ENCODE peak calls at places on chromosome 16, in seven cellular contexts. N, B, V, G, F, D and P are unnamed samples.

GRCh38 chr16:86531193-86531550 is 20.8 kb downstream of the FOXF1 start:
- DNase-seq in N (no peak), G (no peak), D (no peak), B (no peak), F (no peak), V (no peak), P (no peak)

GRCh38 chr16:19524356-19524865 is 669 bp downstream of the CCP110 start:
- DNase-seq in G (no peak), D (no peak), B (no peak), V (peak; percentile 32), N (no peak), F (peak; percentile 3), P (no peak)

GRCh38 chr16:165218-165538 is 600 bp upstream of the HBM start:
- DNase-seq in G (peak; percentile 44), B (no peak), N (no peak), V (no peak), F (no peak), D (peak; percentile 57), P (no peak)

GRCh38 chr16:87551487-87551886 is 50.8 kb upstream of the JPH3 start:
- DNase-seq in G (no peak), B (no peak), F (no peak), N (no peak), D (no peak), V (peak; percentile 28), P (no peak)

GRCh38 chr16:53219795-53220194 is 165.0 kb downstream of the CHD9 start:
- DNase-seq in G (no peak), D (no peak), N (peak; percentile 4), V (peak; percentile 45), F (no peak), B (no peak), P (peak; percentile 69)

GRCh38 chr16:9499921-9500593 is 408.6 kb downstream of the HAPSTR1 start:
- DNase-seq in V (no peak), G (peak; percentile 42), F (peak; percentile 41), N (no peak), B (no peak), D (peak; percentile 52), P (no peak)

GRCh38 chr16:54152362-54153239 is 134.0 kb downstream of the IRX3 start:
- DNase-seq in F (no peak), B (no peak), V (no peak), G (peak; percentile 87), D (no peak), N (peak; percentile 97), P (no peak)

GRCh38 chr16:86854058-86854621 is 275.8 kb downstream of the FOXL1 start:
- DNase-seq in F (no peak), B (no peak), D (no peak), V (no peak), N (no peak), G (no peak), P (peak; percentile 57)

GRCh38 chr16:1613240-1613639 is 1.1 kb downstream of the CRAMP1 start:
- DNase-seq in N (peak; percentile 64), B (no peak), V (peak; percentile 26), D (no peak), G (peak; percentile 22), F (no peak), P (no peak)

GRCh38 chr16:85441189-85441889 is 171.8 kb upstream of the GSE1 start:
- DNase-seq in F (no peak), N (peak; percentile 17), V (no peak), G (peak; percentile 51), D (no peak), B (no peak), P (no peak)

GRCh38 chr16:66375451-66375850 is 9.0 kb downstream of the CDH5 start:
- DNase-seq in D (no peak), F (no peak), N (peak; percentile 50), G (no peak), V (no peak), B (no peak), P (no peak)

GRCh38 chr16:31134625-31135534 is 647 bp downstream of the PRSS8 start:
- DNase-seq in G (peak; percentile 93), N (peak; percentile 69), D (peak; percentile 80), B (no peak), V (peak; percentile 18), F (no peak), P (no peak)

GRCh38 chr16:1530883-1531637 is 2.4 kb upstream of the TMEM204 start:
- DNase-seq in N (peak; percentile 68), B (no peak), D (no peak), F (no peak), V (peak; percentile 90), G (no peak), P (peak; percentile 43)

GRCh38 chr16:23145608-23146007 is 3.6 kb downstream of the USP31 start:
- DNase-seq in D (no peak), G (peak; percentile 65), N (peak; percentile 47), F (no peak), V (peak; percentile 78), B (no peak), P (peak; percentile 82)

GRCh38 chr16:17696696-17697095 is 225.9 kb upstream of the XYLT1 start:
- DNase-seq in F (peak; percentile 9), N (peak; percentile 89), V (no peak), D (no peak), G (peak; percentile 2), B (no peak), P (no peak)

GRCh38 chr16:85861095-85861825 is 37.7 kb upstream of the IRF8 start:
- DNase-seq in N (peak; percentile 69), G (no peak), B (no peak), F (no peak), D (no peak), V (no peak), P (no peak)

GRCh38 chr16:53098526-53099317 is 43.9 kb downstream of the CHD9 start:
- DNase-seq in B (no peak), N (peak; percentile 66), D (peak; percentile 67), F (peak; percentile 44), V (peak; percentile 96), G (peak; percentile 75), P (peak; percentile 96)

GRCh38 chr16:23137818-23138217 is 11.4 kb downstream of the USP31 start:
- DNase-seq in B (no peak), V (no peak), D (no peak), F (no peak), N (no peak), G (no peak), P (no peak)

GRCh38 chr16:31355701-31356100 is 725 bp downstream of the ITGAX start:
- DNase-seq in D (no peak), F (no peak), B (no peak), V (no peak), G (no peak), N (no peak), P (no peak)

GRCh38 chr16:69626256-69626655 is 60.5 kb downstream of the NFAT5 start:
- DNase-seq in B (no peak), G (no peak), D (no peak), N (peak; percentile 52), F (no peak), V (peak; percentile 48), P (peak; percentile 50)

GRCh38 chr16:69417537-69418199 is 6.8 kb upstream of the CYB5B start:
- DNase-seq in V (peak; percentile 96), B (no peak), F (no peak), N (no peak), G (peak; percentile 97), D (peak; percentile 79), P (no peak)

GRCh38 chr16:70520612-70521297 is 2.6 kb downstream of the COG4 start:
- DNase-seq in G (no peak), B (no peak), D (no peak), V (peak; percentile 68), F (no peak), N (no peak), P (peak; percentile 74)

GRCh38 chr16:89357055-89357454 is 133.3 kb downstream of the ANKRD11 start:
- DNase-seq in V (no peak), G (peak; percentile 83), D (peak; percentile 66), F (no peak), N (no peak), B (no peak), P (no peak)

GRCh38 chr16:87926246-87927194 is 9.8 kb downstream of the CA5A start:
- DNase-seq in B (no peak), F (no peak), N (peak; percentile 9), V (no peak), D (no peak), G (no peak), P (no peak)

GRCh38 chr16:17404903-17405691 is 65.7 kb downstream of the XYLT1 start:
- DNase-seq in N (no peak), F (no peak), G (no peak), D (no peak), B (no peak), V (no peak), P (peak; percentile 49)

GRCh38 chr16:87864331-87864989 is 4.8 kb downstream of the SLC7A5 start:
- DNase-seq in N (no peak), D (no peak), G (no peak), F (no peak), V (no peak), B (no peak), P (peak; percentile 55)

GRCh38 chr16:85688586-85689284 is at the start of gene GINS2:
- DNase-seq in N (peak; percentile 91), F (peak; percentile 83), D (peak; percentile 97), V (peak; percentile 90), G (peak; percentile 96), B (peak; percentile 60), P (peak; percentile 84)

GRCh38 chr16:1079786-1080525 is 7.4 kb downstream of the SSTR5 start:
- DNase-seq in N (no peak), D (no peak), V (no peak), G (no peak), B (no peak), F (no peak), P (no peak)

GRCh38 chr16:27816561-27816960 is 247.0 kb downstream of the GSG1L start:
- DNase-seq in V (no peak), N (no peak), D (no peak), B (no peak), F (no peak), G (no peak), P (no peak)
- H3K23ac ChIP-seq in V (no peak overlapping the region), N (no peak overlapping the region), D (no peak overlapping the region), B (no peak overlapping the region), F (no peak overlapping the region), G (no peak overlapping the region), P (no peak overlapping the region)

GRCh38 chr16:2839650-2840450 is 9.7 kb downstream of the ZG16B start:
- DNase-seq in N (no peak), F (no peak), G (no peak), B (no peak), D (no peak), V (no peak), P (no peak)
- H3K23ac ChIP-seq in N (no peak overlapping the region), F (peak overlapping the region; percentile 43), G (no peak overlapping the region), B (no peak overlapping the region), D (no peak overlapping the region), V (no peak overlapping the region), P (no peak overlapping the region)

GRCh38 chr16:74192281-74192680 is 104.3 kb upstream of the PSMD7 start:
- DNase-seq in G (peak; percentile 90), N (no peak), F (no peak), V (no peak), B (no peak), D (no peak), P (no peak)
- H3K23ac ChIP-seq in G (no peak overlapping the region), N (no peak overlapping the region), F (no peak overlapping the region), V (no peak overlapping the region), B (no peak overlapping the region), D (no peak overlapping the region), P (no peak overlapping the region)

DNA sequence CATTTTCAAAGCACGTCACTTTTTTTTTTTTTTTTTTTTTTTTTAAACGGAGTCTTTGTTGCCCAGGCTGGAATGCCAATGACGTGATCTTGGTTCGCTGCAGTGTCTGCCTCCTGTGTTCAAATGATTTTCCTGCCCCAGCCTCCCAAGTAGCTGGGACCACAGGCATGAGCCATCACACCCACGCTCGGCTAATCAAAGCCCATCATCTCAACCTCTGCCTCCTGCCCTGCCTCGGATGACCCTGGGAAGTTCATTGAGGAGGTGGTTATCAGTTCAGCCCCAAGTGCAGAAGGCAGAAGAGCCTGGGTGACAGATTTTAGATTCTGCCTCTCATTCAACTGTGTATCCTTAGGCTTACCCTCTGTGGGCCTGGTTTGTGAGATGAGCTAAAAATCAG is 484.9 kb upstream of the EEF2KMT start:
- DNase-seq in V (no peak), D (no peak), G (no peak), B (no peak), N (no peak), F (no peak), P (no peak)
- H3K23ac ChIP-seq in V (no peak overlapping the region), D (no peak overlapping the region), G (no peak overlapping the region), B (no peak overlapping the region), N (no peak overlapping the region), F (no peak overlapping the region), P (no peak overlapping the region)